ENCODE peak calls at places on chromosome 14, in five cellular contexts. One of them, this sample, is unnamed.

GRCh38 chr14:79924583-79924982 is 286.7 kb downstream of the DIO2 start:
- DNase-seq in NCI-H1092: no peak
- DNase-seq in A172: no peak
- DNase-seq in hypothalamus: no peak
- DNase-seq in psoas muscle: no peak
- DNase-seq in this sample: no peak

GRCh38 chr14:65258391-65258790 is 154.1 kb upstream of the FUT8 start:
- DNase-seq in psoas muscle: no peak
- DNase-seq in hypothalamus: no peak
- DNase-seq in A172: peak; percentile 83
- DNase-seq in NCI-H1092: no peak
- DNase-seq in this sample: no peak

GRCh38 chr14:75125617-75126016 is 1.2 kb downstream of the NEK9 start:
- DNase-seq in A172: no peak
- DNase-seq in psoas muscle: no peak
- DNase-seq in hypothalamus: no peak
- DNase-seq in NCI-H1092: no peak
- DNase-seq in this sample: no peak

GRCh38 chr14:38662781-38663180 is 406.9 kb upstream of the CLEC14A start:
- DNase-seq in psoas muscle: no peak
- DNase-seq in hypothalamus: no peak
- DNase-seq in NCI-H1092: no peak
- DNase-seq in A172: no peak
- DNase-seq in this sample: peak; percentile 8

GRCh38 chr14:79378020-79378419 is 833.3 kb downstream of the DIO2 start:
- DNase-seq in A172: no peak
- DNase-seq in hypothalamus: no peak
- DNase-seq in psoas muscle: no peak
- DNase-seq in NCI-H1092: no peak
- DNase-seq in this sample: no peak

GRCh38 chr14:79415726-79416125 is 795.6 kb downstream of the DIO2 start:
- DNase-seq in hypothalamus: no peak
- DNase-seq in A172: no peak
- DNase-seq in NCI-H1092: no peak
- DNase-seq in psoas muscle: no peak
- DNase-seq in this sample: no peak

GRCh38 chr14:32702571-32702970 is 236.1 kb upstream of the NPAS3 start:
- DNase-seq in A172: no peak
- DNase-seq in psoas muscle: peak; percentile 49
- DNase-seq in hypothalamus: no peak
- DNase-seq in NCI-H1092: no peak
- DNase-seq in this sample: no peak

GRCh38 chr14:68427550-68427890 is 365.3 kb downstream of the ZFP36L1 start:
- DNase-seq in psoas muscle: no peak
- DNase-seq in hypothalamus: no peak
- DNase-seq in NCI-H1092: no peak
- DNase-seq in A172: no peak
- DNase-seq in this sample: no peak

GRCh38 chr14:71300474-71301359 is 393.5 kb downstream of the PCNX1 start:
- DNase-seq in psoas muscle: no peak
- DNase-seq in A172: no peak
- DNase-seq in NCI-H1092: no peak
- DNase-seq in hypothalamus: no peak
- DNase-seq in this sample: no peak

GRCh38 chr14:32349322-32349721 is 20.2 kb downstream of the AKAP6 start:
- DNase-seq in NCI-H1092: no peak
- DNase-seq in hypothalamus: no peak
- DNase-seq in psoas muscle: no peak
- DNase-seq in A172: no peak
- DNase-seq in this sample: no peak

GRCh38 chr14:55928316-55928715 is 189.9 kb upstream of the PELI2 start:
- DNase-seq in psoas muscle: no peak
- DNase-seq in A172: no peak
- DNase-seq in hypothalamus: no peak
- DNase-seq in NCI-H1092: no peak
- DNase-seq in this sample: no peak

GRCh38 chr14:77279719-77280118 is 8.7 kb upstream of the NGB start:
- DNase-seq in psoas muscle: no peak
- DNase-seq in hypothalamus: no peak
- DNase-seq in A172: no peak
- DNase-seq in NCI-H1092: no peak
- DNase-seq in this sample: no peak

GRCh38 chr14:97747282-97747681 is 950.1 kb downstream of the VRK1 start:
- DNase-seq in A172: no peak
- DNase-seq in psoas muscle: no peak
- DNase-seq in hypothalamus: no peak
- DNase-seq in NCI-H1092: no peak
- DNase-seq in this sample: no peak

GRCh38 chr14:104144453-104144790 is 6.0 kb downstream of the KIF26A start:
- DNase-seq in NCI-H1092: no peak
- DNase-seq in hypothalamus: no peak
- DNase-seq in A172: no peak
- DNase-seq in psoas muscle: no peak
- DNase-seq in this sample: no peak

GRCh38 chr14:74942608-74943007 is 12.8 kb downstream of the PGF start:
- DNase-seq in A172: no peak
- DNase-seq in psoas muscle: no peak
- DNase-seq in hypothalamus: no peak
- DNase-seq in NCI-H1092: no peak
- DNase-seq in this sample: no peak

GRCh38 chr14:32932921-32933622 is 5.6 kb upstream of the NPAS3 start:
- DNase-seq in hypothalamus: peak; percentile 37
- DNase-seq in A172: no peak
- DNase-seq in NCI-H1092: no peak
- DNase-seq in psoas muscle: peak; percentile 63
- DNase-seq in this sample: no peak

GRCh38 chr14:50542941-50543418 is 10.6 kb upstream of the MAP4K5 start:
- DNase-seq in A172: no peak
- DNase-seq in psoas muscle: no peak
- DNase-seq in hypothalamus: peak; percentile 29
- DNase-seq in NCI-H1092: peak; percentile 46
- DNase-seq in this sample: peak; percentile 76

GRCh38 chr14:59293934-59294661 is 105.6 kb downstream of the DAAM1 start:
- DNase-seq in psoas muscle: no peak
- DNase-seq in hypothalamus: no peak
- DNase-seq in NCI-H1092: no peak
- DNase-seq in A172: no peak
- DNase-seq in this sample: no peak

GRCh38 chr14:102280376-102280962 is 24.5 kb downstream of the MOK start:
- DNase-seq in hypothalamus: no peak
- DNase-seq in NCI-H1092: no peak
- DNase-seq in A172: peak; percentile 83
- DNase-seq in psoas muscle: no peak
- DNase-seq in this sample: no peak

GRCh38 chr14:55328317-55328716 is 57.1 kb downstream of the FBXO34 start:
- DNase-seq in A172: no peak
- DNase-seq in NCI-H1092: no peak
- DNase-seq in psoas muscle: no peak
- DNase-seq in hypothalamus: no peak
- DNase-seq in this sample: no peak